ENCODE peak calls at places on chromosomes 13 and 19, in five cellular contexts. H, D, C, P and B are unnamed samples.

GRCh38 chr19:16190736-16191135 is 5.5 kb downstream of the FAM32A start:
- DNase-seq in H (no peak), D (no peak), C (no peak), P (no peak), B (no peak)

GRCh38 chr19:46515879-46516350 is 20.2 kb upstream of the PNMA8B start:
- DNase-seq in H (no peak), D (no peak), C (no peak), P (peak), B (peak)

GRCh38 chr19:29672319-29672932 is 7.2 kb downstream of the PLEKHF1 start:
- DNase-seq in H (no peak), D (no peak), C (peak), P (no peak), B (no peak)

GRCh38 chr19:6227156-6227940 is 52.4 kb downstream of the MLLT1 start:
- DNase-seq in H (no peak), D (no peak), C (no peak), P (no peak), B (no peak)

GRCh38 chr13:94305463-94305862 is 174.0 kb downstream of the DCT start:
- DNase-seq in H (no peak), D (no peak), C (peak), P (peak), B (no peak)

GRCh38 chr13:32142956-32143375 is 111.4 kb downstream of the FRY start:
- DNase-seq in H (no peak), D (no peak), C (no peak), P (peak), B (no peak)

GRCh38 chr19:1158885-1159448 is 15.1 kb downstream of the SBNO2 start:
- DNase-seq in H (no peak), D (no peak), C (no peak), P (no peak), B (no peak)

GRCh38 chr13:19586904-19587634 is 25.7 kb upstream of the TPTE2 start:
- DNase-seq in H (no peak), D (peak), C (no peak), P (no peak), B (no peak)

GRCh38 chr19:1901940-1902404 is 3.2 kb upstream of the ADAT3 start:
- DNase-seq in H (no peak), D (no peak), C (peak), P (no peak), B (no peak)

GRCh38 chr19:7426986-7427385 is 61.8 kb downstream of the PEX11G start:
- DNase-seq in H (no peak), D (no peak), C (no peak), P (no peak), B (no peak)

GRCh38 chr19:5292453-5292842 is 48.2 kb downstream of the PTPRS start:
- DNase-seq in H (no peak), D (no peak), C (peak), P (no peak), B (no peak)

GRCh38 chr13:45142440-45143345 is 22.4 kb downstream of the GTF2F2 start:
- DNase-seq in H (no peak), D (no peak), C (no peak), P (no peak), B (no peak)

GRCh38 chr19:8396563-8397203 is 6.5 kb downstream of the RAB11B start:
- DNase-seq in H (peak), D (peak), C (peak), P (peak), B (peak)

DNA sequence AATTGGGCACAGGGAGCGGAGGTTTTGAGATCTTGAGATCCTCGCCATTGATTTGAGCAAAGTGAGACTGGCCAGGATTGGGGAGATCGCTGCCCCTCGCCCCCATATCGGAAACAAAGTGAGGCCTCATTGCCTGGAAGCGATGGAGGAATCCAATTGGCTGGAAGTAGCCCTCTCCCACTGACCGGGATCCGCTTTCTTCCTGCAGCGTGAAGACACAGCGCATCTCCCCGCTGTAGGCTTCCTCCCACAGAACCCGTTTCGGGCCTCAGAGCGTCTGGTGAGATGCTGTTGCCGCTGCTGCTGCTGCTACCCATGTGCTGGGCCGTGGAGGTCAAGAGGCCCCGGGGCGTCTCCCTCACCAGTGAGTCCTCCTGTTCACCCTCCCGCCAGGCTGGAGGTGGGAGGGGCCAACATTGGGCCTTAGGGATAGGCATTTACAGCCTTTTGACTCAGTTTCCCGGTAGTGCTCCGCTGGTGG is 438 bp downstream of the PRKCSH start:
- DNase-seq in H (peak), D (no peak), C (no peak), P (no peak), B (no peak)
- TF ChIP-seq POLR2A in H (peak), D (no peak), C (no peak), P (no peak), B (peak)

DNA sequence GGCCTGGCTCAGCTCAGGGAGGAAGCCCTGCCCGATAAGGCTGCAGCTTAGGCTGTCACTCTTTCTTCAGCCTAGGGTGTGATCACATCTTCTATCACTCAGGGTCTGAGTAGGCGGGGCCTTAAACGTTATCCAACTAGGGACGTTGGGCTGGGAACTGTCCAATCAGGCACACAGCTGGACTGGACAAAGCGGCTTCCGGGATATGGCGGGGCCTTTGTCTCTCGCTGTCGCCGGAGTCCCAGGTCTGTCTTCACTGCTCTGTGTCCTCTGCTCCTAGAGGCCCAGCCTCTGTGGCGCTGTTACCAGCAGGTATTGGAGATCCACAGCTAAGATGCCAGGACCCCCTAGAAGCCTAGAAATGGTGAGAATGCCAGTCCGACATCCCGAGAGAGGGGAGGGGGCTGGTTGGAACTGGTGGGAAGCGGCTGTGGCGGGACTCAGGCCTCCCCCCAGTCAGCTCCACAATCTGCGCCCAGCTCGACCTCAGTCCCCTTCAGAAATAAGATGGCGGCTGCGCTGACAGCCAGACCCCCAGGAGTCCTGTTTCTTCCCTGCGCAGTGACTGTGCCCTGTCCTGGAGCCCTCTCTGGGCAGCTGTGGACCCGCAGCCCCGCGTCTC is at the start of gene ZNF254:
- DNase-seq in H (peak), D (peak), C (peak), P (peak), B (peak)
- TF ChIP-seq POLR2A in H (peak), D (peak), C (peak), P (peak), B (peak)

DNA sequence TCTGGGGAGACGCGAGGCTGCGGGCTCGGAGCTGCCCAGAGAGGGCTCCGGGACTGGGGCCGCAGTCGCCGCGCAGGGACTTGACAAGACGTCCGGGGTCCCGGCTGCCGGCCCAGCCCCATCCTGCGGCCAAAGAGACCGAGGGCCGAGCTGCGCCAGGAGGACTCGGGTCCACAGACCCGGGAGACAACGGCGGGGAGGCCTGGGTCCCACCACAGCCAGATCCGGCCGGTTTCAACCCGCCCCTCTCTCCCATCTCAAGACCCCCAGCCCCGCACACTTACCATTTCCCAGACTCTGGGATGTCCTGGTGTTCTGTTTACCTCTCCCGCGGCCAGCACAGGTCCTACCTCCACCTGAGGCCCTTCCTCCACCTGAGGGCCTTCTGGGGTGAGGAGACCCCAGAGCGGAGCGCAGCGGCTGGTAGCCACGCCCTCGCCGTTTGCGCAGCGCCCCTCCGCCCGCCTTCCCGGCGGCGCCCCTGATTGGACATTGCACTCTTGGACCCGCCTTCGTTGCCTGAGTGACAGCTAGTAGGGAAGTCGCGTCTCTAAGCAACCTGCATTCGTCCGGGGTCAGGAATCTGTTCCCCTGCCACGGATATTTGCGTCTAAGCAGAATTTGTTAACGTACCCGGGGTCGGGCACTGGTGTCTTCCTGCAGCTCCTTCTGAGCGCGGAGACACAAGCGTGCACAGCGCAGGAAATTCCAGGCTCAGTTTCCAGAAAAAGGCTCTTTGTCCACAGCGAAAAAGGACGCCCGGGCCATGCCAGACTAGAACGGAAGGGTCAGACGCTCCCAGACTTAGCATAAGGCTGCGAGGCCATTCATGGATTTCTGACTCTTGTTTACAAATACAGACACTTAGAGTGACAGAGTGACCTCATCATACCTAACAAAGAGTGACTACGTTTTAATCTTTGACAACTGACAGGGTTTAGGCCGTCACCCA is at the start of gene ZNF709:
- DNase-seq in H (peak), D (peak), C (peak), P (no peak), B (peak)
- TF ChIP-seq POLR2A in H (no peak), D (peak), C (peak), P (no peak), B (peak)

GRCh38 chr13:48234652-48235099 is 1.7 kb downstream of the ITM2B start:
- DNase-seq in H (no peak), D (no peak), C (no peak), P (no peak), B (no peak)
- TF ChIP-seq POLR2A in H (no peak), D (no peak), C (no peak), P (no peak), B (no peak)

DNA sequence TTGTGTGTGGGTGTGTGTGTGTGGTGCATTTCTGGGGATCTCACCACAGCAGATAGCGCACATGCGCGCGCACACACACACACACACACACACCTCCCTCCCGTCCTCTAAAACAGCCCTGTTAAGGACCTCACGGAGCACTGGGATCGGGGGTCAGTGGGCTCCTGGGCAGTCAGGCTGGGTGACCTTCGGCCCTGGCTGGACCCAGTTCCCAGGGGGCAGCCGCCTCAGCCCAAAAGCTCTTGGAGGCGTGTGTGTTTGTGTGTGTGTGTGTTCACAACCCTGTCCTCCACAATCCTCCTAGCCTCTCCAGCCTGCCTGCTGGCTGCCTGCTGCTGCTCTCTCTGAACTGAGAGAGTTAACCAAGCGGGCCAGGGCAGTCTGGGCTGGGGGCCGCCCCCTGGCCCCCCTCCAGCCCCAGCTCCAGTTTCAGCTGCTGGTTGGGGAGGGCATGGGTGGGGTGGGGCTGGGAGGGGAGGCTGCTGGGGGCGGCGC is 272 bp upstream of the FXYD1 start:
- DNase-seq in H (no peak), D (peak), C (peak), P (no peak), B (no peak)
- TF ChIP-seq POLR2A in H (no peak), D (peak), C (no peak), P (no peak), B (no peak)

GRCh38 chr19:48363810-48364563 is at the start of the genes SYNGR4 and TMEM143:
- DNase-seq in H (peak), D (peak), C (peak), P (peak), B (peak)

GRCh38 chr19:48364564-48365363 is 597 bp downstream of the SYNGR4 start:
- DNase-seq in H (no peak), D (no peak), C (no peak), P (no peak), B (no peak)

GRCh38 chr19:48367855-48368254 is 3.7 kb downstream of the SYNGR4 start:
- DNase-seq in H (no peak), D (no peak), C (no peak), P (no peak), B (no peak)

GRCh38 chr19:48363500-48363809 is 285 bp downstream of the TMEM143 start:
- DNase-seq in H (no peak), D (no peak), C (no peak), P (no peak), B (no peak)

GRCh38 chr19:48365602-48366001 is 1.4 kb downstream of the SYNGR4 start:
- DNase-seq in H (no peak), D (no peak), C (no peak), P (no peak), B (no peak)
- TF ChIP-seq POLR2A in H (no peak), D (no peak), C (no peak), P (no peak), B (no peak)

DNA sequence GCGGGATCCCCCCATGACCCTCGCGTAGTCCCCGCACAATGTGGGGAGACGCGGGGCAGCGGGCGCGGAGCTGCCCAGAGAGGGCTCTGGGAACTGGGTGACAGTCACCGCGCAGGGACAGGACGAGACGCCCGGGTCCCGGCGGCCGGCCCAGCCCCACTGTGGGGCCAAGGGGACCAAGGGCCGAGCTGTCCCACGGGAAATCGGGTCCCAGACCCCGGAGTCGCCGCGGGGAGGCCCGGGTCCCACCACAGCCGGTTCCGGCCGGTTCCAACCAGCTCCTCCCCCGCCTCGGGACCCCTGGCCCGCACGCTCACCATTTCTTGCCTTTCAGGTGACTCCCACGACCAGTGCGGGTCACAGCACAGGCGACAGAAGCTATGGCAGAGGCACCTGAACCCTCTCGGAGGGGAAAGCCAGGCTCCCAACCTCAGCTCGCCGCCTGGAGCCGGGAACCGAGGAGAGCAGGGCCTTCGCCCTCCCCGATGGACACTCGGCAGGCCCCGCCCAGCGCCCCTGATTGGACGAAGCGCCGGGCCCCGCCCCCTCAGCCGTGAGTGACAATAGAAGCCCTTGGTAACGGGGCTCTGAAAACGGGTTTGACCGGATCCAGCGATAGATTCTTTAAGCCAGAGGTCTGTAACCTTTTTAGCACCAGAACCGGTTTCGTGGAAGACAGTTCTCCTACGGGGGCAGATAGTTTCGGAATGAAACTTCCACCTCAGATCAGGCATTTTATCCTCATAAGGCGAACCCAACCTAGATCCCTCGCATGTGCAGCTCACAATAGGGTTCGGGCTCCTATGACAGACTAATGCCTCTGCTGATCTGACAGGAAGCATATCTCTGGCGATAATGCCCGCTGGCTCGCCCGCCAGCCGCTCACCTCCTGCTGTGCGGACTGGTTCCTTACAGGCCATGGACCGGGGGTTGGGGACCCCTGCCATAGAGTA is at the start of gene ZNF433:
- DNase-seq in H (peak), D (peak), C (peak), P (no peak), B (peak)
- TF ChIP-seq POLR2A in H (no peak), D (peak), C (peak), P (no peak), B (peak)

GRCh38 chr19:54369082-54369691 is 4.5 kb upstream of the LAIR1 start:
- DNase-seq in H (no peak), D (no peak), C (no peak), P (no peak), B (no peak)
- TF ChIP-seq POLR2A in H (no peak), D (no peak), C (no peak), P (no peak), B (no peak)

DNA sequence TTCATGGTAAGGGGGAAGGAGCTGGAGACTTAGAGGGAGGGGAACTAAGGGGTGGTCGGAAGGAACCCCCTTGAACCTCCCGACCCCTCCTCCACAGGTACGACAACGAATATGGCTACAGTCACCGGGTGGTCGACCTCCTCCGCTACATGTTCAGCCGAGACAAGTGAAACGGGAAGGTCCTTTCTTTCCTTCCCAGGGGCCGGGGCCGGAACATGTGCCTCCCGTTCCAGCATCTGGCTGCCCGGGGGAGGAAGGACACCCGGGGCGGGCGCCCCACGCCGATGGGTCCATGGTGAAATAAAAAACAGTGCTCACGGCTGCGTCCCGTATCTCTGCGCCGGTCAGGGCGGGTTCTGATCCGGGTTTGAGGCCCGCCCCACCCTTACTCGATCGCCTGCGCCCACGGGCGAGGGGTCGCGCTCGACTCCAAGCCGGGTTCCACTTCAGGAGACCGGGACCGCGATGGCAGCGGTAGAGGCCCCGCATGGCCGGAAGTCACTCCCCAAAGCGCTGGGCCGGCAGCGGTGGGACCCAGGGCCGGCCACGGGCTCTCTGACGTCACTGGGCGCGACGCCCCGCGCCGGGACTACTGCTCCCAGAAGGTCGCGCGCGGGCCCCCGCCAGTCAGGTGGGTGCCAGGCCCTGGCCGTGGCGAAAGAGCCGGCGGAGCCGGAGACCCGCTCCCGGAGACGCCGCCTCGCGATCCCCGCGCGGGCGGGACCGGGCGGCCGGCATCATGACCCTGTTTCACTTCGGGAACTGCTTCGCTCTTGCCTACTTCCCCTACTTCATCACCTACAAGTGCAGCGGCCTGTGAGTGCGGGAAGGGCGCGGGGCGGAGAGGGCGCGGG is at the start of gene TMEM147:
- DNase-seq in H (peak), D (peak), C (peak), P (peak), B (peak)
- TF ChIP-seq POLR2A in H (peak), D (peak), C (peak), P (peak), B (peak)

DNA sequence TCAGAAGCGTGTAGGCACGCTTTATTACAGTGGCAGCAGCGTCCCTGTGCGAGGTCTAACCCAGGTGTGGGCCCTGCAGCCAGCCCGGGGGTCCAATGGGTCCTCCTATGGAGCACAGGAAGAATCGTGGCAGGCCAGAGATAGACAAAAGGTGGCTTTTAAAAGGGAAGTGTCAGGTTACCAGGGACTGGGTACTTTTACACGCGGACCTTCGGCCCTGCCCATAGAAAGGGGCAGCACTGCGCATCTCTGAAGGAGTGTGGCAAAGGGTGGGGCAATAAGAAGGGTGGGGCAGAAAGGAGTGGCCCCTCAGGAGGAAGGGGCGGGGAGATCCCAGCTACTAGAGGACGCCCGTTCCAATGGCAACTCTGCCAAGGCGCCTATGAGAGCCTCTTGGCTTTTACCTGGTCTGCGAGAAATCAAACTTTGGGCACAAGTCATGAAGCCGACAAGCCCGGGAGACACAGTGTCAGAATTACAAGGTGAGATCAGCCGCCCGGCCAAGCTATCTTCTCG is 1419.8 kb downstream of the UQCRFS1 start:
- DNase-seq in H (peak), D (peak), C (peak), P (peak), B (peak)
- TF ChIP-seq POLR2A in H (no peak), D (no peak), C (no peak), P (peak), B (peak)